ENCODE peak calls at places on chromosomes 5 and 9, in six cellular contexts. S, T, Z, Y, W and M are unnamed samples.

GRCh38 chr9:71703172-71703872 is 65.0 kb downstream of the CEMIP2 start:
- DNase-seq in S (no peak), T (peak; percentile 19), Z (no peak), Y (no peak), W (no peak), M (no peak)

GRCh38 chr9:100379862-100380261 is 27.1 kb upstream of the TEX10 start:
- DNase-seq in S (no peak), T (peak; percentile 76), Z (no peak), Y (no peak), W (no peak), M (no peak)

GRCh38 chr9:100619194-100619593 is 41.3 kb downstream of the CAVIN4 start:
- DNase-seq in S (no peak), T (no peak), Z (no peak), Y (no peak), W (no peak), M (no peak)

GRCh38 chr5:32600057-32600622 is 14.8 kb downstream of the SUB1 start:
- DNase-seq in S (no peak), T (peak; percentile 86), Z (no peak), Y (no peak), W (no peak), M (no peak)

GRCh38 chr5:90968319-90968718 is 409.7 kb downstream of the ADGRV1 start:
- DNase-seq in S (no peak), T (peak; percentile 47), Z (no peak), Y (no peak), W (no peak), M (no peak)

GRCh38 chr5:178394074-178394473 is 161.5 kb upstream of the PHYKPL start:
- DNase-seq in S (no peak), T (no peak), Z (no peak), Y (no peak), W (no peak), M (no peak)

GRCh38 chr5:1476967-1477310 is 31.7 kb upstream of the SLC6A3 start:
- DNase-seq in S (no peak), T (no peak), Z (no peak), Y (no peak), W (no peak), M (no peak)

GRCh38 chr5:141850183-141850768 is 27.9 kb downstream of the PCDH1 start:
- DNase-seq in S (no peak), T (peak; percentile 60), Z (no peak), Y (no peak), W (peak; percentile 40), M (peak; percentile 48)

GRCh38 chr9:92247981-92248380 is 45.5 kb downstream of the IARS1 start:
- DNase-seq in S (no peak), T (no peak), Z (no peak), Y (no peak), W (no peak), M (no peak)

GRCh38 chr9:31519011-31519410 is 865.4 kb upstream of the ACO1 start:
- DNase-seq in S (peak; percentile 51), T (peak; percentile 3), Z (no peak), Y (peak; percentile 35), W (no peak), M (no peak)

GRCh38 chr9:105405514-105406131 is 42.2 kb upstream of the FSD1L start:
- DNase-seq in S (no peak), T (no peak), Z (no peak), Y (no peak), W (no peak), M (peak; percentile 90)

GRCh38 chr9:133576591-133577462 is 32.4 kb downstream of the FAM163B start:
- DNase-seq in S (no peak), T (peak; percentile 78), Z (no peak), Y (no peak), W (no peak), M (no peak)

GRCh38 chr9:113763429-113763828 is 112.7 kb upstream of the ZNF618 start:
- DNase-seq in S (no peak), T (no peak), Z (no peak), Y (no peak), W (no peak), M (no peak)

GRCh38 chr9:130934702-130935659 is 4.1 kb downstream of the FIBCD1 start:
- DNase-seq in S (no peak), T (no peak), Z (no peak), Y (no peak), W (no peak), M (no peak)